ENCODE peak calls at places on chromosome 21, in six cellular contexts. D is small intestine, F is kidney, S is heart left ventricle, J is MM.1S, E is left ventricle myocardium inferior. G is an unnamed sample. For H3K4me1, the result is how much of the 10 kb centered on the place peaks cover.

GRCh38 chr21:26884436-26884835 is 39.2 kb upstream of the ADAMTS1 start:
- DNase-seq in D (no peak), F (no peak), S (no peak), J (no peak), E (no peak), G (no peak)

GRCh38 chr21:16536661-16537359 is 807.0 kb downstream of the USP25 start:
- DNase-seq in D (no peak), F (no peak), S (no peak), J (no peak), E (no peak), G (no peak)

GRCh38 chr21:24197132-24197643 is 1410.1 kb downstream of the MRPL39 start:
- DNase-seq in D (no peak), F (no peak), S (no peak), J (peak), E (no peak), G (no peak)

GRCh38 chr21:25708467-25709065 is 26.1 kb downstream of the ATP5PF start:
- DNase-seq in D (peak), F (no peak), S (no peak), J (peak), E (no peak), G (no peak)

GRCh38 chr21:16195896-16196443 is 466.2 kb downstream of the USP25 start:
- DNase-seq in D (no peak), F (no peak), S (no peak), J (peak), E (no peak), G (no peak)

GRCh38 chr21:31710586-31710985 is 21.3 kb downstream of the SCAF4 start:
- DNase-seq in D (no peak), F (no peak), S (no peak), J (no peak), E (no peak), G (no peak)

GRCh38 chr21:15159382-15160020 is 94.7 kb upstream of the NRIP1 start:
- DNase-seq in D (peak), F (no peak), S (no peak), J (peak), E (no peak), G (no peak)

GRCh38 chr21:45557611-45558043 is 15.4 kb upstream of the SLC19A1 start:
- DNase-seq in D (no peak), F (peak), S (no peak), J (no peak), E (no peak), G (peak)

GRCh38 chr21:44992608-44993031 is 52.8 kb downstream of the SLX9 start:
- DNase-seq in D (no peak), F (peak), S (no peak), J (no peak), E (no peak), G (peak)

GRCh38 chr21:31005019-31005418 is 33.3 kb downstream of the KRTAP19-8 start:
- DNase-seq in D (no peak), F (no peak), S (no peak), J (no peak), E (no peak), G (no peak)

GRCh38 chr21:45341779-45342178 is 54.1 kb upstream of the POFUT2 start:
- DNase-seq in D (no peak), F (no peak), S (no peak), J (no peak), E (no peak), G (no peak)

GRCh38 chr21:45863267-45863666 is 118.3 kb upstream of the COL6A1 start:
- DNase-seq in D (no peak), F (no peak), S (no peak), J (no peak), E (no peak), G (no peak)

GRCh38 chr21:44065428-44065827 is 41.8 kb upstream of the PWP2 start:
- DNase-seq in D (peak), F (no peak), S (no peak), J (no peak), E (no peak), G (peak)

GRCh38 chr21:45147473-45148315 is 73.3 kb downstream of the ADARB1 start:
- DNase-seq in D (no peak), F (no peak), S (no peak), J (no peak), E (no peak), G (peak)

GRCh38 chr21:32021319-32022027 is 148.7 kb downstream of the HUNK start:
- DNase-seq in D (no peak), F (no peak), S (peak), J (no peak), E (peak), G (no peak)

GRCh38 chr21:29349702-29350101 is 51.0 kb downstream of the BACH1 start:
- DNase-seq in D (peak), F (no peak), S (no peak), J (no peak), E (no peak), G (no peak)

GRCh38 chr21:29343517-29343916 is 44.8 kb downstream of the BACH1 start:
- DNase-seq in D (no peak), F (no peak), S (no peak), J (no peak), E (no peak), G (no peak)

GRCh38 chr21:29347274-29347681 is 48.6 kb downstream of the BACH1 start:
- DNase-seq in D (peak), F (no peak), S (no peak), J (no peak), E (no peak), G (no peak)

GRCh38 chr21:29346771-29347170 is 48.0 kb downstream of the BACH1 start:
- DNase-seq in D (no peak), F (no peak), S (no peak), J (no peak), E (no peak), G (no peak)

DNA sequence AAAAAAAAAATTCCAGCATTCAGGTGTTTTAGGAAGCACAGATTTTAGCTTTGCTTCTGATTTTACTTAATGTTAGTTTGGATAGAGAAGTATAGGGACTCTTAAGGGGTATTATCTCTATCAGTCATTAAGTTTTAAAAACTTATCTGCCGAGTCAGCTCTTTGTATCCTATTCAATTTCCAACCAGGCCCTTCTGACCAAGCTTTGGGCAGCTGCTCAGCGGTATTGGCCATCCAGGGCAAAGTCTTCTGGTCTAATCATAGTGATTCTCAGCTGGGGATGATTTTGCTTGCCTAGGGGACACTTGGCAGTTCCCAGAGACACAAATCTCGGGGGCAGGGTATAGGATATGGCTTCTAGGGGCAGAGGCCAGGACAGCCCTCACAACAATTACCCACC is 47.6 kb downstream of the BACH1 start:
- DNase-seq in D (no peak), F (no peak), S (no peak), J (no peak), E (no peak), G (no peak)
- H3K4me1 ChIP-seq in D (under half), F (under half), S (under half), J (under half), E (under half), G (under half)

DNA sequence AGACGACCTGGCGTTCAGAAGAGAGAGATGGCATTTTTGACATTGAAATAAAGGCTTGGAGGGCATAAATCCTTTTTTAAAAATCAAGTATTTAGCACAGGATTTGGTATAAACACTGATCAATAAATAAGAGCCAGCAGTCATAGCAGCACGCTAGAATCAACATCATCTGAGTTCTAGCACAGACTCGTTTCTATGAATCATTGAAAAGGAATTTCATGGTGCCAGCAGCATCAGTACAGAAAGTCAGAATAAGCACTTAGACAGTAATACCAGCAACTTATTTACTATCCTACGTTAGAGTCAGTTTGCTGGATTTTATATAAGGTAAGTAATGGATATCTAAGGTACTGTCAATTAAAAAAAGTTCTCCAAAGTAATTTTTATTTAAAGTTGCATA is 119.3 kb downstream of the HLCS start:
- DNase-seq in D (no peak), F (no peak), S (no peak), J (no peak), E (no peak), G (no peak)
- H3K4me3 ChIP-seq in D (no peak), F (no peak), S (no peak), J (no peak), E (no peak), G (no peak)

GRCh38 chr21:38269567-38269917 is 12.8 kb downstream of the KCNJ15 start:
- DNase-seq in D (no peak), F (no peak), S (no peak), J (peak), E (no peak), G (no peak)
- H3K4me1 ChIP-seq in D (under half), F (under half), S (under half), J (half or more), E (under half), G (half or more)

DNA sequence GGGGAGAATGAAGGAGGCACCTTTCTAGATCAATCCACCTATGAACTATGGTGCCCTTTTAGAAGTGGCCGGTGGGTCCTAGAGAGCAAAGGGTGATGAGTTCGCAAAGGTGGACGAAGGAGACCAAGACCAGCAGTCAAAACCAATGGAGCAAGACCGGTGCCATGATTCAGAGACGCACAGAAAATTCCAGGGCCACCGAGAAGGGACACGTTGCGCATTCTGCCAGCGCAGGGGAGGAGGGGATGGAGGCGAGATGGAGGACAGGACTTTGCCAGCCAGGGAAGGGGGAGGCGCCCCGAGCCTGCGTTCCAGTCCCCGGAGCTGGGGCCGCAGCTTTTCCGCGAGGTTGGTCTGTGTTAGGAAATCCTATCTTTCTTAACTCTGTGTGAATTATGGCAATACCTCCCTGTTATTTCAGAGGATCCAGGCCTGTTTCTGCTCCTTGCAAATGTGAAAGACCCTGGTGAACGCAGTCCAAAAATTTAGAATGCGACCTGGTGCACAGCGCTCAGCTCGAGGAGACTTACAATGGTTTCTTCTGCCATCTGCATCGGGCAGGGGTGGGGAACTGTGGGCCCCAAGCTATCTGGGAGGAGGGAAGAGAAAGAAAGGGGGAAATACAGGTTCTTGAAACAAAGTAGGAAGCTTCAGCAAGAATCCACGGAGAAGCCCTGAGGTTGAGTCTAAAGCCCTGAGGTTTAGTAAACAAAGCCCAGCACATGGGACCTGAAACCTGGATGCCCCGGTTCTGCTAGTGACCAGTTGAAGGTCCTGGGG is 129.4 kb downstream of the MRPS6 start:
- DNase-seq in D (no peak), F (peak), S (no peak), J (no peak), E (peak), G (peak)
- H3K4me3 ChIP-seq in D (peak), F (peak), S (peak), J (no peak), E (peak), G (peak)

GRCh38 chr21:34910396-34910795 is 138.7 kb downstream of the RUNX1 start:
- DNase-seq in D (peak), F (no peak), S (no peak), J (no peak), E (no peak), G (peak)
- H3K4me1 ChIP-seq in D (under half), F (under half), S (under half), J (under half), E (under half), G (under half)

DNA sequence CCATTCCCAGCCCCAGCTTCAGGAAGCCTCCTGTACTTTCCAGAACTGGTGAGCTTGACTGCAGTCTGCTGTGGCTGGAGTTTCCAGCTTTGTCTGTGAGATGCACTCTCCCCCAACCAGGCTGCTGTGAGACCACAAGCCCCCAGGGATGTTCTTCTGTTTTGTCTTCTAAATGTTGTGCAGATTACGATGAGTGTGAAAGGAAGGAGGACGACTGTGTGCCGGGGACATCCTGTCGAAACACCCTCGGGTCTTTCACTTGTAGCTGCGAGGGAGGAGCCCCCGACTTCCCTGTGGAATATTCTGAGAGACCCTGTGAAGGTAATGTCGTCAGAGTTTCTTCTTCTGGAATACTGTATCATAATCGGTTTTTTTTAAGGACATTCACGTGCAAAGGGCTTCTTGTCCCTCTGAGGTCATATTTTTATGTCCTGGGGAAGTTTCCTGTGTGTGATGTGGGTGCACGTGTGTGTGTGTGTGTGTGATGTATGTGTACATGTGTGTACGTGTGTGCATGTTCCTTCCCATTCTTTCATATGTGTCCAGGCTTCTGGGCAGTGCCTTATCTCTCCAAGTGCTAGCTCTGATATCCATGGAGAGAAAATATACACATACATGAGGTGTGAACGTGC is 49.9 kb downstream of the UMODL1 start:
- DNase-seq in D (no peak), F (peak), S (no peak), J (no peak), E (no peak), G (no peak)
- H3K4me3 ChIP-seq in D (no peak), F (no peak), S (no peak), J (no peak), E (no peak), G (no peak)

DNA sequence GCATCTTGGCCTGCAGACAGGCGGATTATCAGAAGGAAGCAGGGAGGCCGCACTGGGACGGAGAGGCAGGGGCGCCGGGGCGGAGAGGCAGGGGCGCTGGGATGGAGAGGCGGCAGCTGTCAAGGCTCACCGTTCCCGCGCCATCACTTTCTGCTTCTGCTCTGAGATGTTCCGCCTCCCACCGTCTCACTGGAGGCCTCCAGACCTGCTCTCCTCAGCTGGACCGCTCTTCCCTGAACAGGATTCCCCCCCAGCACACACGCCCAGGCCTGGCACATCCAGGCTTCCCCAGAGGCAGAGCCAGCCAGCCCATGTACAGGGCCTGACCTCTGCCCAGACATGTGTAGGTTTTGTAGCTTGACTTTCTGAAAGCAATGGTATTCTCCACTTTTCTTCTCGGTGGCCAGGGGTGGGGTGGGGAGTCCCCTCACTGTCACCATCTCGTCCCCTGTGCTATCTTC is 84.1 kb downstream of the RIPK4 start:
- DNase-seq in D (no peak), F (no peak), S (no peak), J (no peak), E (no peak), G (no peak)
- H3K4me1 ChIP-seq in D (under half), F (under half), S (under half), J (under half), E (under half), G (under half)

GRCh38 chr21:29144736-29145353 is 14.4 kb downstream of the MAP3K7CL start:
- DNase-seq in D (no peak), F (no peak), S (no peak), J (no peak), E (no peak), G (no peak)
- H3K4me3 ChIP-seq in D (no peak), F (no peak), S (no peak), J (no peak), E (peak), G (no peak)

G was measured in left lung.